ENCODE peak calls at places on chromosomes 7 and 10, in eight cellular contexts. Z is GM23338, I is sigmoid colon, H is fibroblast of mammary gland, B is AG09309, S is dorsolateral prefrontal cortex, Y is HFF-Myc, P is endothelial cell. D is an unnamed sample.

GRCh38 chr7:137343483-137343841 is at the start of gene PTN:
- DNase-seq in P (peak; percentile 35), Y (peak; percentile 37), I (peak; percentile 78), Z (peak; percentile 82), S (peak; percentile 42), H (peak; percentile 57), B (no peak), D (peak; percentile 67)

GRCh38 chr10:118701529-118702323 is 53.0 kb downstream of the CACUL1 start:
- DNase-seq in H (peak; percentile 21), S (no peak), Z (peak; percentile 18), I (no peak), P (no peak), B (no peak), Y (no peak), D (no peak)

GRCh38 chr7:140570120-140570519 is 70.5 kb downstream of the DENND2A start:
- DNase-seq in Z (no peak), B (no peak), Y (no peak), S (no peak), P (no peak), H (no peak), I (no peak), D (no peak)

GRCh38 chr7:42572046-42572445 is 335.0 kb upstream of the GLI3 start:
- DNase-seq in H (no peak), I (no peak), S (no peak), Z (no peak), B (no peak), P (no peak), Y (no peak), D (no peak)

GRCh38 chr7:150731916-150732315 is 5.3 kb upstream of the GIMAP5 start:
- DNase-seq in H (no peak), I (no peak), S (no peak), B (no peak), Y (no peak), P (no peak), Z (no peak), D (no peak)

GRCh38 chr10:86371691-86372090 is 5.1 kb upstream of the GRID1 start:
- DNase-seq in B (no peak), Y (no peak), I (peak; percentile 27), Z (peak; percentile 51), H (no peak), S (no peak), P (no peak), D (peak; percentile 55)

GRCh38 chr10:116183733-116184447 is 89.1 kb downstream of the GFRA1 start:
- DNase-seq in P (peak; percentile 31), S (no peak), Z (peak; percentile 21), H (peak; percentile 7), B (no peak), I (no peak), Y (peak; percentile 24), D (no peak)

GRCh38 chr10:34826221-34826620 is 11.1 kb upstream of the PARD3 start:
- DNase-seq in Z (peak; percentile 31), I (no peak), P (no peak), Y (no peak), S (no peak), B (no peak), H (no peak), D (no peak)

GRCh38 chr7:32115831-32116230 is 45.6 kb upstream of the PDE1C start:
- DNase-seq in B (no peak), S (no peak), P (no peak), Y (no peak), Z (no peak), H (no peak), I (no peak), D (no peak)

GRCh38 chr10:100364735-100365391 is 17.8 kb downstream of the SCD start:
- DNase-seq in B (peak; percentile 47), P (no peak), Y (peak; percentile 89), I (peak; percentile 90), H (peak; percentile 81), Z (peak; percentile 86), S (peak; percentile 61), D (no peak)

GRCh38 chr10:78541528-78542470 is 508.1 kb downstream of the RPS24 start:
- DNase-seq in I (peak; percentile 54), Y (no peak), H (no peak), Z (no peak), B (no peak), P (no peak), S (no peak), D (no peak)

GRCh38 chr10:98676895-98677294 is 230.2 kb upstream of the HPS1 start:
- DNase-seq in B (no peak), I (no peak), S (no peak), H (no peak), P (no peak), Y (no peak), Z (peak; percentile 53), D (no peak)

GRCh38 chr7:16918288-16918895 is 36.6 kb upstream of the AGR3 start:
- DNase-seq in S (peak; percentile 35), Z (peak; percentile 66), H (peak; percentile 61), P (peak; percentile 30), Y (no peak), B (no peak), I (no peak), D (no peak)

GRCh38 chr10:43809211-43809930 is 160.7 kb upstream of the ZNF32 start:
- DNase-seq in Z (no peak), H (peak; percentile 95), Y (peak; percentile 88), S (no peak), I (no peak), P (no peak), B (peak; percentile 87), D (no peak)

GRCh38 chr10:598415-599170 is 90.9 kb downstream of the DIP2C start:
- DNase-seq in I (no peak), B (peak; percentile 93), P (no peak), Y (peak; percentile 56), H (peak; percentile 94), Z (peak; percentile 46), S (no peak), D (no peak)

DNA sequence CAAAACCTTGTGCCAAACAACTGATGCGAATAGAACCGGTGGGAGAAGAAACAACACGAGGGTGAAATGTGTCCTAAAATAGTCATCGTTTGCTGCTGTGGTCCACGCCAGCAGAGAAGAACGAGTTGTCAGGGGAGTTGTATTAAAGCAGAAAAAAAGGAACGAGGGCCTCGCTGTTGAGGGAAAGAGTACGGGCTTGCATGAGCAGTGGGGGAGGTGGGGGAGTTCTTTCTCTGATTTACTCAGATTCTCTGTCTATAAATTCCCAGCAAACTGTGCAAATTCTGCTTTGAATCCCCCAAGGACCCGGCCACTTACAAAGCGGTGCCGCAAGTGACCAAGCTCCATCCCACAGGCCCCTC is 97.6 kb downstream of the TMEM130 start:
- DNase-seq in S (peak; percentile 16), I (no peak), B (no peak), P (no peak), H (no peak), Z (peak; percentile 28), Y (no peak), D (no peak)
- TF ChIP-seq CTCF in S (no peak), I (no peak), B (no peak), P (no peak), H (no peak), Z (no peak), Y (no peak), D (no peak)

GRCh38 chr10:47366056-47366631 is 17.9 kb downstream of the ZNF488 start:
- DNase-seq in S (no peak), Z (no peak), B (no peak), Y (no peak), I (no peak), H (no peak), P (no peak), D (peak; percentile 32)

GRCh38 chr10:47366731-47367460 is 17.2 kb downstream of the ZNF488 start:
- DNase-seq in H (no peak), Z (no peak), B (no peak), P (no peak), I (no peak), Y (no peak), S (no peak), D (peak; percentile 50)

GRCh38 chr10:47364911-47365310 is 16.7 kb downstream of the RBP3 start:
- DNase-seq in I (no peak), P (no peak), S (no peak), H (no peak), Y (no peak), Z (no peak), B (no peak), D (peak; percentile 44)

GRCh38 chr10:47364366-47364765 is 16.2 kb downstream of the RBP3 start:
- DNase-seq in P (no peak), B (no peak), H (no peak), Z (no peak), S (no peak), Y (no peak), I (no peak), D (no peak)

DNA sequence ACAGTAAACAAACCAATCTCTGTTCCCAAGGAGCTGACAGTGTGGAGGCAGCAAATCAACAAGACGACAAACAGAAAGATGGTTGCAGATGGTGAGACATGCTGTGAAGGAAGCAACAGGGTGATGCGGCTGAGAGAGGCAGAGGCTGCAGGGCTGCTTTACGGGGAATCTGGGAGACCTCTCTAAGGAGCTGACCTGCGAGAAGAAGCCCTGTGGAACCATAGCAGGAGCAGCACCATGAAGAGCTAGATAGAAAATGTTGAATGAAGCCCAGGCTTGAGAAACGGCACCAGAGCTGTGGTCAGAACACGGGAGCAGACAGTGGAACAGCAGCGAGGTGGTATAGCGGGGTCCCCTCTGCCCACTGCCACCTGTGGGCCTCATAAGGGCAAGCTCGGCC is 17.4 kb downstream of the RBP3 start:
- DNase-seq in Z (no peak), Y (no peak), H (no peak), B (no peak), S (no peak), P (no peak), I (no peak), D (peak; percentile 43)
- TF ChIP-seq CTCF in Z (no peak), Y (no peak), H (no peak), B (no peak), S (no peak), P (no peak), I (no peak), D (no peak)

GRCh38 chr7:123480107-123480506 is 54.3 kb downstream of the IQUB start:
- DNase-seq in I (no peak), H (no peak), P (no peak), Y (no peak), S (no peak), Z (no peak), B (no peak), D (no peak)
- TF ChIP-seq CTCF in I (no peak), H (no peak), P (no peak), Y (no peak), S (no peak), Z (no peak), B (no peak), D (no peak)

GRCh38 chr7:158648787-158649186 is 55.8 kb downstream of the NCAPG2 start:
- DNase-seq in S (no peak), H (peak; percentile 42), B (no peak), I (no peak), P (no peak), Z (no peak), Y (no peak), D (no peak)

GRCh38 chr7:158648168-158648567 is 56.4 kb downstream of the NCAPG2 start:
- DNase-seq in I (no peak), Y (no peak), Z (no peak), P (no peak), B (no peak), S (no peak), H (no peak), D (no peak)

GRCh38 chr7:158647475-158647792 is 57.2 kb downstream of the NCAPG2 start:
- DNase-seq in I (no peak), Y (no peak), P (no peak), H (no peak), S (no peak), Z (no peak), B (no peak), D (no peak)

GRCh38 chr7:158645842-158646241 is 58.2 kb upstream of the PTPRN2 start:
- DNase-seq in Z (no peak), Y (peak; percentile 21), P (no peak), S (no peak), I (no peak), B (no peak), H (peak; percentile 14), D (no peak)

GRCh38 chr7:158646766-158647474 is 57.7 kb downstream of the NCAPG2 start:
- DNase-seq in B (no peak), Y (no peak), H (no peak), P (peak; percentile 42), Z (peak; percentile 74), S (no peak), I (no peak), D (no peak)
- TF ChIP-seq CTCF in B (peak; percentile 44), Y (peak; percentile 59), H (peak; percentile 40), P (peak; percentile 72), Z (peak; percentile 84), S (peak; percentile 13), I (peak; percentile 16), D (peak; percentile 67)